ENCODE peak calls at places on chromosomes 16 and 17, in ten cellular contexts. One of them, this sample, is unnamed.

GRCh38 chr17:29929006-29929543 is 953 bp downstream of the SSH2 start:
- DNase-seq in GM10248: no peak
- DNase-seq in mammary epithelial cell: peak; percentile 52
- DNase-seq in neural crest cell: peak; percentile 4
- DNase-seq in MCF 10A: peak; percentile 57
- DNase-seq in psoas muscle: no peak
- DNase-seq in CD4-positive, alpha-beta T cell: no peak
- DNase-seq in HCT116: no peak
- DNase-seq in ascending aorta: no peak
- DNase-seq in coronary artery: no peak
- DNase-seq in this sample: no peak

GRCh38 chr17:64982139-64982802 is 63.0 kb upstream of the LRRC37A3 start:
- DNase-seq in GM10248: no peak
- DNase-seq in mammary epithelial cell: no peak
- DNase-seq in neural crest cell: no peak
- DNase-seq in MCF 10A: no peak
- DNase-seq in psoas muscle: no peak
- DNase-seq in CD4-positive, alpha-beta T cell: no peak
- DNase-seq in HCT116: no peak
- DNase-seq in ascending aorta: no peak
- DNase-seq in coronary artery: no peak
- DNase-seq in this sample: no peak

GRCh38 chr16:55703003-55704001 is 47.5 kb downstream of the SLC6A2 start:
- DNase-seq in GM10248: peak; percentile 32
- DNase-seq in mammary epithelial cell: peak; percentile 28
- DNase-seq in neural crest cell: peak; percentile 26
- DNase-seq in MCF 10A: peak; percentile 62
- DNase-seq in psoas muscle: no peak
- DNase-seq in CD4-positive, alpha-beta T cell: no peak
- DNase-seq in HCT116: peak; percentile 54
- DNase-seq in ascending aorta: no peak
- DNase-seq in coronary artery: peak; percentile 41
- DNase-seq in this sample: no peak

GRCh38 chr16:24731722-24732419 is 2.4 kb downstream of the TNRC6A start:
- DNase-seq in GM10248: no peak
- DNase-seq in mammary epithelial cell: no peak
- DNase-seq in neural crest cell: no peak
- DNase-seq in MCF 10A: no peak
- DNase-seq in psoas muscle: peak; percentile 66
- DNase-seq in CD4-positive, alpha-beta T cell: no peak
- DNase-seq in HCT116: no peak
- DNase-seq in ascending aorta: no peak
- DNase-seq in coronary artery: no peak
- DNase-seq in this sample: no peak

GRCh38 chr16:89623511-89624232 is 10.2 kb downstream of the DPEP1 start:
- DNase-seq in GM10248: no peak
- DNase-seq in mammary epithelial cell: no peak
- DNase-seq in neural crest cell: no peak
- DNase-seq in MCF 10A: no peak
- DNase-seq in psoas muscle: no peak
- DNase-seq in CD4-positive, alpha-beta T cell: no peak
- DNase-seq in HCT116: no peak
- DNase-seq in ascending aorta: no peak
- DNase-seq in coronary artery: no peak
- DNase-seq in this sample: no peak

GRCh38 chr17:17766351-17767095 is 70.3 kb downstream of the SREBF1 start:
- DNase-seq in GM10248: peak; percentile 79
- DNase-seq in mammary epithelial cell: no peak
- DNase-seq in neural crest cell: no peak
- DNase-seq in MCF 10A: no peak
- DNase-seq in psoas muscle: peak; percentile 49
- DNase-seq in CD4-positive, alpha-beta T cell: no peak
- DNase-seq in HCT116: no peak
- DNase-seq in ascending aorta: no peak
- DNase-seq in coronary artery: no peak
- DNase-seq in this sample: no peak

GRCh38 chr16:48110982-48111381 is 44.8 kb downstream of the ABCC12 start:
- DNase-seq in GM10248: no peak
- DNase-seq in mammary epithelial cell: no peak
- DNase-seq in neural crest cell: no peak
- DNase-seq in MCF 10A: no peak
- DNase-seq in psoas muscle: no peak
- DNase-seq in CD4-positive, alpha-beta T cell: no peak
- DNase-seq in HCT116: no peak
- DNase-seq in ascending aorta: no peak
- DNase-seq in coronary artery: no peak
- DNase-seq in this sample: no peak

GRCh38 chr16:74999683-75000480 is 1.1 kb downstream of the ZNRF1 start:
- DNase-seq in GM10248: peak; percentile 51
- DNase-seq in mammary epithelial cell: peak; percentile 61
- DNase-seq in neural crest cell: peak; percentile 7
- DNase-seq in MCF 10A: no peak
- DNase-seq in psoas muscle: peak; percentile 64
- DNase-seq in CD4-positive, alpha-beta T cell: peak; percentile 60
- DNase-seq in HCT116: no peak
- DNase-seq in ascending aorta: no peak
- DNase-seq in coronary artery: no peak
- DNase-seq in this sample: peak; percentile 45

GRCh38 chr16:71846443-71846842 is 667 bp downstream of the ATXN1L start:
- DNase-seq in GM10248: no peak
- DNase-seq in mammary epithelial cell: peak; percentile 13
- DNase-seq in neural crest cell: no peak
- DNase-seq in MCF 10A: peak; percentile 6
- DNase-seq in psoas muscle: no peak
- DNase-seq in CD4-positive, alpha-beta T cell: no peak
- DNase-seq in HCT116: no peak
- DNase-seq in ascending aorta: no peak
- DNase-seq in coronary artery: no peak
- DNase-seq in this sample: no peak

GRCh38 chr17:55735784-55736405 is 13.2 kb upstream of the TMEM100 start:
- DNase-seq in GM10248: peak; percentile 32
- DNase-seq in mammary epithelial cell: peak; percentile 38
- DNase-seq in neural crest cell: peak; percentile 41
- DNase-seq in MCF 10A: peak; percentile 69
- DNase-seq in psoas muscle: no peak
- DNase-seq in CD4-positive, alpha-beta T cell: no peak
- DNase-seq in HCT116: peak; percentile 49
- DNase-seq in ascending aorta: no peak
- DNase-seq in coronary artery: no peak
- DNase-seq in this sample: peak; percentile 54

GRCh38 chr16:11768850-11769249 is 26.2 kb upstream of the TXNDC11 start:
- DNase-seq in GM10248: peak; percentile 29
- DNase-seq in mammary epithelial cell: no peak
- DNase-seq in neural crest cell: no peak
- DNase-seq in MCF 10A: no peak
- DNase-seq in psoas muscle: no peak
- DNase-seq in CD4-positive, alpha-beta T cell: no peak
- DNase-seq in HCT116: no peak
- DNase-seq in ascending aorta: no peak
- DNase-seq in coronary artery: no peak
- DNase-seq in this sample: no peak

GRCh38 chr16:46974352-46974751 is 878 bp upstream of the DNAJA2 start:
- DNase-seq in GM10248: peak; percentile 52
- DNase-seq in mammary epithelial cell: no peak
- DNase-seq in neural crest cell: no peak
- DNase-seq in MCF 10A: peak; percentile 23
- DNase-seq in psoas muscle: no peak
- DNase-seq in CD4-positive, alpha-beta T cell: no peak
- DNase-seq in HCT116: no peak
- DNase-seq in ascending aorta: no peak
- DNase-seq in coronary artery: no peak
- DNase-seq in this sample: no peak

GRCh38 chr16:85420501-85421337 is 192.4 kb upstream of the GSE1 start:
- DNase-seq in GM10248: peak; percentile 91
- DNase-seq in mammary epithelial cell: peak; percentile 20
- DNase-seq in neural crest cell: peak; percentile 72
- DNase-seq in MCF 10A: peak; percentile 38
- DNase-seq in psoas muscle: peak; percentile 85
- DNase-seq in CD4-positive, alpha-beta T cell: peak; percentile 69
- DNase-seq in HCT116: peak; percentile 49
- DNase-seq in ascending aorta: no peak
- DNase-seq in coronary artery: no peak
- DNase-seq in this sample: peak; percentile 63

GRCh38 chr16:3027983-3028715 is 4.3 kb downstream of the THOC6 start:
- DNase-seq in GM10248: peak; percentile 93
- DNase-seq in mammary epithelial cell: peak; percentile 78
- DNase-seq in neural crest cell: peak; percentile 91
- DNase-seq in MCF 10A: peak; percentile 87
- DNase-seq in psoas muscle: peak; percentile 90
- DNase-seq in CD4-positive, alpha-beta T cell: peak; percentile 89
- DNase-seq in HCT116: peak; percentile 62
- DNase-seq in ascending aorta: peak; percentile 38
- DNase-seq in coronary artery: no peak
- DNase-seq in this sample: peak; percentile 73

GRCh38 chr16:4071686-4072561 is 44.3 kb downstream of the ADCY9 start:
- DNase-seq in GM10248: no peak
- DNase-seq in mammary epithelial cell: no peak
- DNase-seq in neural crest cell: no peak
- DNase-seq in MCF 10A: no peak
- DNase-seq in psoas muscle: no peak
- DNase-seq in CD4-positive, alpha-beta T cell: no peak
- DNase-seq in HCT116: no peak
- DNase-seq in ascending aorta: no peak
- DNase-seq in coronary artery: no peak
- DNase-seq in this sample: no peak

GRCh38 chr17:79921411-79922160 is 82.3 kb upstream of the CBX4 start:
- DNase-seq in GM10248: no peak
- DNase-seq in mammary epithelial cell: no peak
- DNase-seq in neural crest cell: no peak
- DNase-seq in MCF 10A: no peak
- DNase-seq in psoas muscle: no peak
- DNase-seq in CD4-positive, alpha-beta T cell: no peak
- DNase-seq in HCT116: no peak
- DNase-seq in ascending aorta: no peak
- DNase-seq in coronary artery: no peak
- DNase-seq in this sample: no peak

GRCh38 chr17:3603870-3604259 is 5.3 kb downstream of the TRPV1 start:
- DNase-seq in GM10248: no peak
- DNase-seq in mammary epithelial cell: no peak
- DNase-seq in neural crest cell: no peak
- DNase-seq in MCF 10A: no peak
- DNase-seq in psoas muscle: no peak
- DNase-seq in CD4-positive, alpha-beta T cell: no peak
- DNase-seq in HCT116: no peak
- DNase-seq in ascending aorta: no peak
- DNase-seq in coronary artery: no peak
- DNase-seq in this sample: no peak

GRCh38 chr17:40554646-40555295 is 10.5 kb downstream of the CCR7 start:
- DNase-seq in GM10248: no peak
- DNase-seq in mammary epithelial cell: no peak
- DNase-seq in neural crest cell: no peak
- DNase-seq in MCF 10A: no peak
- DNase-seq in psoas muscle: peak; percentile 53
- DNase-seq in CD4-positive, alpha-beta T cell: no peak
- DNase-seq in HCT116: no peak
- DNase-seq in ascending aorta: no peak
- DNase-seq in coronary artery: peak; percentile 71
- DNase-seq in this sample: no peak

GRCh38 chr16:64421515-64421914 is 700.3 kb downstream of the CDH11 start:
- DNase-seq in GM10248: no peak
- DNase-seq in mammary epithelial cell: no peak
- DNase-seq in neural crest cell: no peak
- DNase-seq in MCF 10A: no peak
- DNase-seq in psoas muscle: no peak
- DNase-seq in CD4-positive, alpha-beta T cell: no peak
- DNase-seq in HCT116: no peak
- DNase-seq in ascending aorta: no peak
- DNase-seq in coronary artery: no peak
- DNase-seq in this sample: no peak

GRCh38 chr16:49739381-49739780 is 116.5 kb downstream of the ZNF423 start:
- DNase-seq in GM10248: no peak
- DNase-seq in mammary epithelial cell: no peak
- DNase-seq in neural crest cell: no peak
- DNase-seq in MCF 10A: peak; percentile 5
- DNase-seq in psoas muscle: no peak
- DNase-seq in CD4-positive, alpha-beta T cell: no peak
- DNase-seq in HCT116: peak; percentile 21
- DNase-seq in ascending aorta: no peak
- DNase-seq in coronary artery: no peak
- DNase-seq in this sample: no peak
- TF ChIP-seq CTCF in GM10248: no peak
- TF ChIP-seq CTCF in mammary epithelial cell: no peak
- TF ChIP-seq CTCF in neural crest cell: peak; percentile 22
- TF ChIP-seq CTCF in MCF 10A: no peak
- TF ChIP-seq CTCF in psoas muscle: no peak
- TF ChIP-seq CTCF in CD4-positive, alpha-beta T cell: no peak
- TF ChIP-seq CTCF in HCT116: peak; percentile 56
- TF ChIP-seq CTCF in ascending aorta: no peak
- TF ChIP-seq CTCF in coronary artery: no peak
- TF ChIP-seq CTCF in this sample: no peak

GRCh38 chr17:5665164-5665563 is 80.9 kb upstream of the NLRP1 start:
- DNase-seq in GM10248: no peak
- DNase-seq in mammary epithelial cell: no peak
- DNase-seq in neural crest cell: no peak
- DNase-seq in MCF 10A: no peak
- DNase-seq in psoas muscle: no peak
- DNase-seq in CD4-positive, alpha-beta T cell: no peak
- DNase-seq in HCT116: no peak
- DNase-seq in ascending aorta: no peak
- DNase-seq in coronary artery: no peak
- DNase-seq in this sample: no peak

GRCh38 chr17:5662409-5663150 is 78.3 kb upstream of the NLRP1 start:
- DNase-seq in GM10248: no peak
- DNase-seq in mammary epithelial cell: no peak
- DNase-seq in neural crest cell: no peak
- DNase-seq in MCF 10A: no peak
- DNase-seq in psoas muscle: no peak
- DNase-seq in CD4-positive, alpha-beta T cell: no peak
- DNase-seq in HCT116: no peak
- DNase-seq in ascending aorta: no peak
- DNase-seq in coronary artery: no peak
- DNase-seq in this sample: no peak

GRCh38 chr17:5661486-5662125 is 77.3 kb upstream of the NLRP1 start:
- DNase-seq in GM10248: no peak
- DNase-seq in mammary epithelial cell: no peak
- DNase-seq in neural crest cell: no peak
- DNase-seq in MCF 10A: no peak
- DNase-seq in psoas muscle: no peak
- DNase-seq in CD4-positive, alpha-beta T cell: no peak
- DNase-seq in HCT116: no peak
- DNase-seq in ascending aorta: no peak
- DNase-seq in coronary artery: no peak
- DNase-seq in this sample: no peak
- TF ChIP-seq CTCF in GM10248: no peak
- TF ChIP-seq CTCF in mammary epithelial cell: no peak
- TF ChIP-seq CTCF in neural crest cell: no peak
- TF ChIP-seq CTCF in MCF 10A: no peak
- TF ChIP-seq CTCF in psoas muscle: no peak
- TF ChIP-seq CTCF in CD4-positive, alpha-beta T cell: no peak
- TF ChIP-seq CTCF in HCT116: no peak
- TF ChIP-seq CTCF in ascending aorta: no peak
- TF ChIP-seq CTCF in coronary artery: no peak
- TF ChIP-seq CTCF in this sample: no peak

GRCh38 chr16:27315333-27316037 is 1.7 kb downstream of the IL4R start:
- DNase-seq in GM10248: no peak
- DNase-seq in mammary epithelial cell: peak; percentile 96
- DNase-seq in neural crest cell: no peak
- DNase-seq in MCF 10A: peak; percentile 98
- DNase-seq in psoas muscle: peak; percentile 60
- DNase-seq in CD4-positive, alpha-beta T cell: peak; percentile 50
- DNase-seq in HCT116: peak; percentile 43
- DNase-seq in ascending aorta: peak; percentile 23
- DNase-seq in coronary artery: peak; percentile 86
- DNase-seq in this sample: peak; percentile 65
- TF ChIP-seq CTCF in GM10248: no peak
- TF ChIP-seq CTCF in mammary epithelial cell: peak; percentile 38
- TF ChIP-seq CTCF in neural crest cell: no peak
- TF ChIP-seq CTCF in MCF 10A: peak; percentile 8
- TF ChIP-seq CTCF in psoas muscle: no peak
- TF ChIP-seq CTCF in CD4-positive, alpha-beta T cell: no peak
- TF ChIP-seq CTCF in HCT116: no peak
- TF ChIP-seq CTCF in ascending aorta: no peak
- TF ChIP-seq CTCF in coronary artery: no peak
- TF ChIP-seq CTCF in this sample: no peak

GRCh38 chr16:84175351-84176081 is 11.3 kb downstream of the TAF1C start:
- DNase-seq in GM10248: peak; percentile 75
- DNase-seq in mammary epithelial cell: peak; percentile 55
- DNase-seq in neural crest cell: peak; percentile 70
- DNase-seq in MCF 10A: peak; percentile 67
- DNase-seq in psoas muscle: no peak
- DNase-seq in CD4-positive, alpha-beta T cell: peak; percentile 39
- DNase-seq in HCT116: no peak
- DNase-seq in ascending aorta: no peak
- DNase-seq in coronary artery: peak; percentile 73
- DNase-seq in this sample: peak; percentile 77
- TF ChIP-seq CTCF in GM10248: no peak
- TF ChIP-seq CTCF in mammary epithelial cell: peak; percentile 84
- TF ChIP-seq CTCF in neural crest cell: peak; percentile 76
- TF ChIP-seq CTCF in MCF 10A: peak; percentile 62
- TF ChIP-seq CTCF in psoas muscle: peak; percentile 47
- TF ChIP-seq CTCF in CD4-positive, alpha-beta T cell: peak; percentile 75
- TF ChIP-seq CTCF in HCT116: no peak
- TF ChIP-seq CTCF in ascending aorta: peak; percentile 21
- TF ChIP-seq CTCF in coronary artery: peak; percentile 49
- TF ChIP-seq CTCF in this sample: peak; percentile 73